ENCODE peak calls at places on chromosomes 3 and 15, in seven cellular contexts. I, X, Y, G, T, V and K are unnamed samples.

GRCh38 chr3:123122525-123123315 is 55.9 kb downstream of the PDIA5 start:
- DNase-seq in T (no peak), X (no peak), V (peak), Y (no peak), I (no peak), G (no peak), K (no peak)

GRCh38 chr15:65285291-65286068 is 1.2 kb downstream of the PARP16 start:
- DNase-seq in G (no peak), X (no peak), V (peak), T (no peak), Y (no peak), I (no peak), K (no peak)

GRCh38 chr15:49847937-49848823 is 227.3 kb downstream of the DTWD1 start:
- DNase-seq in G (no peak), V (peak), T (no peak), Y (no peak), X (no peak), I (no peak), K (no peak)

GRCh38 chr15:43527016-43527801 is 9.8 kb downstream of the MAP1A start:
- DNase-seq in X (no peak), I (no peak), G (no peak), T (no peak), Y (no peak), V (no peak), K (no peak)

GRCh38 chr3:50418845-50419244 is 59.5 kb upstream of the TMEM115 start:
- DNase-seq in X (no peak), G (no peak), V (peak), Y (no peak), I (peak), T (no peak), K (no peak)

GRCh38 chr15:39869858-39870515 is 50.1 kb downstream of the GPR176 start:
- DNase-seq in Y (no peak), G (no peak), X (no peak), T (no peak), V (no peak), I (no peak), K (no peak)

GRCh38 chr3:177679568-177680441 is 482.5 kb upstream of the TBL1XR1 start:
- DNase-seq in X (no peak), T (no peak), I (peak), Y (no peak), G (no peak), V (peak), K (no peak)

GRCh38 chr15:69757186-69757585 is 304.6 kb downstream of the RPLP1 start:
- DNase-seq in X (no peak), I (no peak), G (no peak), V (no peak), Y (no peak), T (no peak), K (no peak)

GRCh38 chr3:161163297-161163696 is 57.8 kb upstream of the NMD3 start:
- DNase-seq in Y (no peak), X (no peak), I (no peak), T (no peak), G (peak), V (peak), K (peak)

GRCh38 chr15:81941479-81941878 is 104.3 kb downstream of the MEX3B start:
- DNase-seq in T (peak), I (no peak), V (no peak), X (no peak), Y (no peak), G (no peak), K (no peak)

GRCh38 chr3:65338571-65338970 is 650.8 kb upstream of the ADAMTS9 start:
- DNase-seq in G (no peak), V (peak), Y (no peak), X (no peak), I (no peak), T (no peak), K (no peak)

GRCh38 chr3:187183903-187184302 is 13.4 kb upstream of the RTP1 start:
- DNase-seq in Y (no peak), V (peak), X (no peak), G (no peak), T (no peak), I (no peak), K (no peak)

GRCh38 chr3:13714251-13714916 is 165.5 kb downstream of the FBLN2 start:
- DNase-seq in X (no peak), G (no peak), T (no peak), Y (no peak), I (no peak), V (no peak), K (no peak)

GRCh38 chr15:69044899-69045298 is 30.4 kb downstream of the NOX5 start:
- DNase-seq in G (peak), Y (no peak), I (no peak), X (no peak), T (no peak), V (peak), K (no peak)

GRCh38 chr15:53000412-53000811 is 210.3 kb upstream of the ONECUT1 start:
- DNase-seq in X (no peak), Y (no peak), V (no peak), I (no peak), G (no peak), T (no peak), K (no peak)

GRCh38 chr3:188396900-188397299 is 242.9 kb downstream of the LPP start:
- DNase-seq in V (no peak), Y (no peak), I (no peak), X (no peak), T (no peak), G (no peak), K (no peak)

GRCh38 chr3:14351617-14352001 is 50.8 kb upstream of the SLC6A6 start:
- DNase-seq in X (no peak), V (no peak), I (no peak), Y (no peak), G (no peak), T (no peak), K (no peak)

GRCh38 chr15:72784233-72784876 is 797 bp upstream of the ADPGK start:
- DNase-seq in T (peak), I (no peak), V (peak), X (no peak), Y (no peak), G (peak), K (peak)

GRCh38 chr3:174863488-174863887 is 4.4 kb downstream of the NAALADL2 start:
- DNase-seq in Y (no peak), T (no peak), X (no peak), G (peak), I (no peak), V (no peak), K (peak)

GRCh38 chr15:71755092-71755491 is 55.3 kb upstream of the NR2E3 start:
- DNase-seq in T (no peak), X (no peak), G (no peak), Y (no peak), I (no peak), V (no peak), K (no peak)

GRCh38 chr15:77527164-77527778 is 105.4 kb downstream of the LINGO1 start:
- DNase-seq in G (peak), I (no peak), V (peak), T (no peak), X (no peak), Y (no peak), K (no peak)

GRCh38 chr15:70066422-70066821 is 31.3 kb downstream of the TLE3 start:
- DNase-seq in I (no peak), V (peak), X (no peak), T (no peak), G (no peak), Y (no peak), K (no peak)

GRCh38 chr3:116770815-116771450 is 61.4 kb downstream of the TUSC7 start:
- DNase-seq in Y (peak), T (peak), I (peak), G (peak), V (peak), X (no peak), K (peak)

GRCh38 chr3:129599607-129600006 is 6.9 kb downstream of the PLXND1 start:
- DNase-seq in I (no peak), X (no peak), V (peak), G (no peak), T (no peak), Y (no peak), K (no peak)

GRCh38 chr15:101399431-101399830 is 90.1 kb downstream of the PCSK6 start:
- DNase-seq in G (no peak), Y (no peak), I (no peak), T (no peak), V (no peak), X (no peak), K (no peak)

GRCh38 chr3:132785292-132785691 is 63.1 kb upstream of the NPHP3 start:
- DNase-seq in T (no peak), V (no peak), Y (no peak), I (no peak), X (no peak), G (no peak), K (no peak)

GRCh38 chr3:131733086-131733841 is 230.5 kb upstream of the MRPL3 start:
- DNase-seq in V (no peak), X (no peak), T (no peak), I (no peak), Y (no peak), G (no peak), K (no peak)

GRCh38 chr3:158794936-158795518 is 6.8 kb upstream of the MFSD1 start:
- DNase-seq in V (peak), I (no peak), G (peak), Y (no peak), X (no peak), T (no peak), K (peak)

GRCh38 chr3:48928679-48929078 is 10.0 kb downstream of the ARIH2 start:
- DNase-seq in Y (no peak), I (no peak), V (peak), T (no peak), X (no peak), G (no peak), K (no peak)

GRCh38 chr3:185069583-185070030 is 83.3 kb downstream of the C3orf70 start:
- DNase-seq in X (no peak), I (no peak), T (no peak), G (no peak), V (no peak), Y (no peak), K (no peak)

GRCh38 chr3:99365979-99366378 is 272.4 kb upstream of the COL8A1 start:
- DNase-seq in T (no peak), V (no peak), I (no peak), Y (no peak), X (no peak), G (no peak), K (no peak)

GRCh38 chr3:193775421-193776077 is 182.5 kb downstream of the OPA1 start:
- DNase-seq in X (no peak), T (no peak), Y (no peak), G (no peak), I (no peak), V (no peak), K (no peak)

GRCh38 chr15:56917652-56918045 is 795 bp upstream of the TCF12 start:
- DNase-seq in G (no peak), Y (no peak), I (no peak), T (no peak), V (no peak), X (no peak), K (no peak)

GRCh38 chr3:140164922-140165590 is 230.1 kb downstream of the CLSTN2 start:
- DNase-seq in I (no peak), V (peak), X (no peak), Y (no peak), G (no peak), T (no peak), K (no peak)

GRCh38 chr15:80777137-80777536 is 2.0 kb upstream of the CEMIP start:
- DNase-seq in T (no peak), V (peak), I (peak), G (peak), X (no peak), Y (no peak), K (no peak)